ENCODE peak calls at places on chromosomes 13 and 19, in seven cellular contexts. One of them, this sample, is unnamed.

GRCh38 chr13:29959621-29960020 is 109.2 kb upstream of the UBL3 start:
- DNase-seq in activated CD8-positive, alpha-beta memory T cell treated with anti-CD3 and anti-CD28 coated beads for 24 hours: no peak
- DNase-seq in T-helper 9 cell: no peak
- DNase-seq in CD4-positive, alpha-beta T cell: no peak
- DNase-seq in BE2C: no peak
- DNase-seq in DMS153: no peak
- DNase-seq in RPMI8226: no peak
- DNase-seq in this sample: no peak

GRCh38 chr13:76878043-76878442 is 8.2 kb downstream of the KCTD12 start:
- DNase-seq in BE2C: no peak
- DNase-seq in DMS153: no peak
- DNase-seq in activated CD8-positive, alpha-beta memory T cell treated with anti-CD3 and anti-CD28 coated beads for 24 hours: no peak
- DNase-seq in CD4-positive, alpha-beta T cell: no peak
- DNase-seq in RPMI8226: no peak
- DNase-seq in T-helper 9 cell: no peak
- DNase-seq in this sample: no peak

GRCh38 chr19:34317311-34317927 is 47.6 kb upstream of the GPI start:
- DNase-seq in T-helper 9 cell: peak
- DNase-seq in BE2C: no peak
- DNase-seq in CD4-positive, alpha-beta T cell: peak
- DNase-seq in activated CD8-positive, alpha-beta memory T cell treated with anti-CD3 and anti-CD28 coated beads for 24 hours: no peak
- DNase-seq in DMS153: peak
- DNase-seq in RPMI8226: no peak
- DNase-seq in this sample: no peak

GRCh38 chr13:109072505-109072904 is 443.1 kb downstream of the MYO16 start:
- DNase-seq in DMS153: no peak
- DNase-seq in T-helper 9 cell: no peak
- DNase-seq in CD4-positive, alpha-beta T cell: no peak
- DNase-seq in RPMI8226: no peak
- DNase-seq in BE2C: no peak
- DNase-seq in activated CD8-positive, alpha-beta memory T cell treated with anti-CD3 and anti-CD28 coated beads for 24 hours: no peak
- DNase-seq in this sample: no peak

GRCh38 chr19:16886305-16886880 is 2.4 kb upstream of the F2RL3 start:
- DNase-seq in BE2C: no peak
- DNase-seq in DMS153: no peak
- DNase-seq in T-helper 9 cell: no peak
- DNase-seq in activated CD8-positive, alpha-beta memory T cell treated with anti-CD3 and anti-CD28 coated beads for 24 hours: no peak
- DNase-seq in CD4-positive, alpha-beta T cell: no peak
- DNase-seq in RPMI8226: no peak
- DNase-seq in this sample: no peak

GRCh38 chr13:26914624-26915023 is 154.0 kb upstream of the GPR12 start:
- DNase-seq in CD4-positive, alpha-beta T cell: no peak
- DNase-seq in activated CD8-positive, alpha-beta memory T cell treated with anti-CD3 and anti-CD28 coated beads for 24 hours: no peak
- DNase-seq in BE2C: no peak
- DNase-seq in T-helper 9 cell: no peak
- DNase-seq in DMS153: peak
- DNase-seq in RPMI8226: peak
- DNase-seq in this sample: peak

GRCh38 chr19:13366529-13367143 is 139.6 kb downstream of the CACNA1A start:
- DNase-seq in T-helper 9 cell: no peak
- DNase-seq in RPMI8226: peak
- DNase-seq in activated CD8-positive, alpha-beta memory T cell treated with anti-CD3 and anti-CD28 coated beads for 24 hours: no peak
- DNase-seq in DMS153: no peak
- DNase-seq in CD4-positive, alpha-beta T cell: no peak
- DNase-seq in BE2C: no peak
- DNase-seq in this sample: peak

GRCh38 chr19:29873024-29873800 is 61.4 kb downstream of the CCNE1 start:
- DNase-seq in DMS153: no peak
- DNase-seq in T-helper 9 cell: peak
- DNase-seq in RPMI8226: peak
- DNase-seq in BE2C: peak
- DNase-seq in activated CD8-positive, alpha-beta memory T cell treated with anti-CD3 and anti-CD28 coated beads for 24 hours: peak
- DNase-seq in CD4-positive, alpha-beta T cell: peak
- DNase-seq in this sample: peak

GRCh38 chr13:106560791-106561190 is 7.1 kb downstream of the ARGLU1 start:
- DNase-seq in activated CD8-positive, alpha-beta memory T cell treated with anti-CD3 and anti-CD28 coated beads for 24 hours: no peak
- DNase-seq in BE2C: no peak
- DNase-seq in T-helper 9 cell: no peak
- DNase-seq in CD4-positive, alpha-beta T cell: no peak
- DNase-seq in DMS153: no peak
- DNase-seq in RPMI8226: no peak
- DNase-seq in this sample: no peak

GRCh38 chr19:17671906-17672305 is 16.2 kb downstream of the UNC13A start:
- DNase-seq in activated CD8-positive, alpha-beta memory T cell treated with anti-CD3 and anti-CD28 coated beads for 24 hours: no peak
- DNase-seq in DMS153: peak
- DNase-seq in BE2C: peak
- DNase-seq in CD4-positive, alpha-beta T cell: no peak
- DNase-seq in RPMI8226: peak
- DNase-seq in T-helper 9 cell: no peak
- DNase-seq in this sample: peak